ENCODE peak calls at places on chromosomes 7 and 10, in five cellular contexts. L, O, J, W and S are unnamed samples.

GRCh38 chr7:96827701-96828100 is 118.1 kb upstream of the SEM1 start:
- DNase-seq in J (no peak), O (no peak), L (no peak), W (no peak), S (no peak)

GRCh38 chr10:61078542-61078941 is 134.6 kb upstream of the RHOBTB1 start:
- DNase-seq in J (no peak), O (no peak), W (peak; percentile 20), L (no peak), S (no peak)

GRCh38 chr10:65470986-65471385 is 1454.8 kb upstream of the LRRTM3 start:
- DNase-seq in O (no peak), L (no peak), W (no peak), J (no peak), S (no peak)

GRCh38 chr7:154767821-154768415 is 235.0 kb downstream of the PAXIP1 start:
- DNase-seq in O (no peak), W (no peak), L (no peak), J (no peak), S (no peak)

GRCh38 chr10:102752934-102753664 is 9.4 kb downstream of the WBP1L start:
- DNase-seq in O (no peak), J (no peak), W (peak; percentile 43), L (no peak), S (peak; percentile 36)

GRCh38 chr10:97362310-97363033 is 27.9 kb upstream of the FRAT2 start:
- DNase-seq in J (no peak), L (no peak), O (no peak), W (no peak), S (no peak)

GRCh38 chr7:68420342-68420750 is 1177.9 kb upstream of the AUTS2 start:
- DNase-seq in W (no peak), O (no peak), L (no peak), J (no peak), S (no peak)

GRCh38 chr10:97475936-97476594 is 22.2 kb downstream of the MMS19 start:
- DNase-seq in W (peak; percentile 32), O (no peak), L (no peak), J (no peak), S (no peak)

GRCh38 chr7:133830081-133830480 is 297.1 kb upstream of the LRGUK start:
- DNase-seq in W (peak; percentile 48), L (no peak), J (no peak), O (no peak), S (no peak)

GRCh38 chr10:91284486-91285090 is 64.1 kb downstream of the PCGF5 start:
- DNase-seq in O (no peak), J (no peak), L (no peak), W (no peak), S (no peak)

GRCh38 chr7:106542550-106543220 is 118.3 kb downstream of the CCDC71L start:
- DNase-seq in O (peak; percentile 68), L (peak; percentile 61), J (no peak), W (peak; percentile 54), S (peak; percentile 64)

GRCh38 chr7:1095621-1096155 is 7.8 kb downstream of the GPER1 start:
- DNase-seq in W (no peak), L (no peak), J (no peak), O (no peak), S (no peak)

GRCh38 chr10:29239569-29240472 is 49.0 kb upstream of the LYZL1 start:
- DNase-seq in L (no peak), J (no peak), O (no peak), W (no peak), S (peak; percentile 38)

GRCh38 chr7:102407910-102408309 is 11.7 kb downstream of the PRKRIP1 start:
- DNase-seq in L (no peak), O (no peak), J (no peak), W (no peak), S (no peak)

GRCh38 chr7:116740758-116741462 is 68.9 kb downstream of the MET start:
- DNase-seq in O (no peak), L (no peak), J (no peak), W (no peak), S (no peak)

DNA sequence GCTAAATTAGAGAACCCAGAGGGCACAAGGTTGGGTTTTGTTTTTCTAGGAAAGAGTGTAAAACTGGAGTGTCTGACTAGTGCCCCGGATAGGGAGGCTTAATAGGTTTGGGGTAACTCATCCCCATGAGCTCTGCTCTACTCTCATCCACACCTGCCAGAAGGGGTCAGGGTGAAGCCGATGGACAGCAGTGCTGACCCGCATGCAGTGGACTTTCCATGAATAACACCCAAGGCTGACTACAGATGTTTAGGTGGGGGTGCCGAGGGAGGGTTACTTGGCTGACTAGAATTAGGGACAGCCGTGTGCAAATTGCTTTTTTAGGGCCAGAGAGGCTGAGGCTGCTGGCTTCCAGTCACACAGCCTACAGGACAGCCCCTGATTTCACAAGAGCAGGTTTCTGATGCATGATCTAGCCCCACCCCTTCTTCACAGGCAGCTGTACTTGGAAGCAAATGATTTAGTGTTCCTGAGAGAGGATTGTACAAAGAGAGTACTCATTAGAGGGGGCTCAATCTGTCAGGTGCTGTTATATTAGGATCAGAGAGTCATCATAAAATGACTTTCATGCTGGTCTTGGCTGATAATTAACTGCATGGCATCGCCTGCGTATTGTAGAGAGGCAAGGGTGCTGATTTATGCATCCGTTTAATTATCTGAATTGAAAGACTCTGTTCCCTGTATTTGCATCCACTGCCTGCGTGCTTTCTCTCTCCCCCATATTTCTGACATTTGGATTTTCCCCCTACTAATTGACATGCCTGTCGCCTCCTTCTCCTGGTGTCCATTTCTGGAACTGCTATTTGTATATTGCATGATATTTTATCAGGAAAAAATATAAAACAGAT is 9.5 kb downstream of the INHBA start:
- DNase-seq in L (no peak), J (no peak), W (no peak), O (no peak), S (no peak)
- TF ChIP-seq CTCF in L (peak; percentile 72), J (peak; percentile 7), W (peak; percentile 10), O (peak; percentile 56), S (no peak)

GRCh38 chr7:156544919-156545715 is 95.5 kb upstream of the RNF32 start:
- DNase-seq in W (no peak), L (no peak), J (no peak), O (no peak), S (no peak)
- TF ChIP-seq CTCF in W (no peak), L (no peak), J (no peak), O (no peak), S (no peak)

GRCh38 chr7:41599760-41600159 is 103.1 kb downstream of the INHBA start:
- DNase-seq in L (no peak), J (no peak), W (no peak), O (no peak), S (no peak)
- TF ChIP-seq CTCF in L (no peak), J (no peak), W (no peak), O (peak; percentile 36), S (no peak)

DNA sequence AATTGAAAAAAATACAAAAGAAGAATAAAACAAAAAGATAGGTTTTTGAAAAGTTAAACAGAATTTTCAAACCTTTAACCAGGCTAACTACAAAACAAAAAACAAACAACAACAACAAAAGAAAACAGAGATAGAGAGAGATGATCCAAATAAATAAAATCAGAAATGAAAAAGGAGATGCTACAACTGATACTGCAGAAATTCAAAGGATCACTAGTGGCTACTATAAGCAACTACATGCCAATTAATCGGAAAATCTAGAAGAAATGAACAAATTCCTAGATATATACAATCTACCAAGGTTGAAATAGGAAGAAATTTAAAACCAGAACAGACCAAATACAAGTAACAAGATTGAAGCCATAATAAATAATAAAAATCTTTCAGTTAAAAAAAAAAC is 326.8 kb upstream of the VSTM2A start:
- DNase-seq in W (no peak), O (no peak), J (no peak), L (no peak), S (no peak)
- TF ChIP-seq CTCF in W (no peak), O (no peak), J (no peak), L (peak; percentile 58), S (no peak)

GRCh38 chr7:79927116-79927515 is 207.5 kb upstream of the GNAI1 start:
- DNase-seq in L (no peak), J (no peak), O (no peak), W (no peak), S (no peak)
- TF ChIP-seq CTCF in L (no peak), J (no peak), O (no peak), W (no peak), S (no peak)

DNA sequence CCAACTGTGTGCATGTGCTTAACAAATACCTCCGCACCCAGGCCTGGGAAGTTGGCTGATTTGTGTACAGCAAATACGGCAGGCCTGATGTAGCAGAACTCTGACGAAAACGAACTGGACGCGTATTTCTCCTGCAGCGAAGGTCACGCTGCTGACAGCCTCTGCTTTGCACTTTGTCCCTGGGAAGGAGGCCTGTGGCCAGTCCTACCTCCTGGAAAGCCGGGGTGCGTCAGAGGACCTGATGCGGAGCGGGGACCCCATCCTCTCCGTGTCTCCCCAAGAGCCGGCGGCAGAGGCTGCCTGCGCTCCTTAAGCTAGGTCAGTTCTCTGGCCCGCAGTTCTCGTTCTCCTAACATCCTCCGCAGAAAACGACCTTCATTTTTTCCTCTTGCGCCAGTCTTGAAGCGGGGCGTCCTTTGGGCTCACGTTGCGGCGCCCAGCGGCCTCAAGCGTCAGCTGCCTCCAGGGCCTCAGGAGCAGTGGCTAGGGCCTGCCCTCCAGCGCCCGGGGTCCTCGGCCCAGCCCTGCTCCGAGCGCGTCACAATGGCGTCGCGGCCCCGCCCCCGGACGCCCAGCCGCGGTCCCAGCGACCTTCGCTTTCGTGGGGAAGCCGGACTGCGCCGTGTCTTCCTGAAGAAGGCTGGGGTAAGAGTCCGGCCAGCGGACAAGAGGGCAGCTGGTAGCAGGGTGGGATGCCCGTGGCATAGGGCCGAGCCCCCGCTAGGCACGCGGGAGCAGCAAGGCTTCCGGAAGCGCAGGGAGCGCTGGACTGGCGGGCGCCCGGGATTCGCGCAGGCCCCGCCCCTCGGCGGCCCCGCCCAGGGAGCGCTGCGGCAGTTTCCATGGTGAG is at the start of gene ZNF487:
- DNase-seq in W (peak; percentile 88), J (peak; percentile 94), O (peak; percentile 20), L (peak; percentile 83), S (peak; percentile 95)
- TF ChIP-seq CTCF in W (peak; percentile 31), J (peak; percentile 37), O (no peak), L (no peak), S (peak; percentile 36)

GRCh38 chr7:28459306-28459705 is 47.0 kb downstream of the CREB5 start:
- DNase-seq in J (no peak), L (no peak), W (no peak), O (no peak), S (no peak)

GRCh38 chr7:28456037-28456436 is 43.7 kb downstream of the CREB5 start:
- DNase-seq in J (no peak), O (no peak), L (no peak), W (no peak), S (no peak)

GRCh38 chr7:28455486-28455885 is 43.2 kb downstream of the CREB5 start:
- DNase-seq in W (no peak), J (no peak), L (no peak), O (no peak), S (no peak)

GRCh38 chr7:28458732-28459131 is 46.4 kb downstream of the CREB5 start:
- DNase-seq in O (no peak), W (no peak), L (no peak), J (no peak), S (no peak)
- TF ChIP-seq CTCF in O (no peak), W (no peak), L (no peak), J (no peak), S (no peak)

GRCh38 chr10:100728928-100729876 is 16.2 kb upstream of the PAX2 start:
- DNase-seq in O (no peak), J (no peak), W (peak; percentile 45), L (no peak), S (no peak)
- TF ChIP-seq CTCF in O (peak; percentile 64), J (no peak), W (peak; percentile 38), L (no peak), S (peak; percentile 37)